ENCODE peak calls at places on chromosomes 7 and 10, in ten cellular contexts. W is GM23338, T is upper lobe of right lung, J is cardiac muscle cell, E is HepG2, G is neuronal stem cell, S is testis, Y is lower lobe of right lung, O is prostate gland, V is bronchial epithelial cell. B is an unnamed sample. For H3K36me3, the result is how much of the 10 kb centered on the place peaks cover.

GRCh38 chr10:49187950-49188761 is at the start of gene TMEM273:
- DNase-seq in W (no peak), T (peak), J (no peak), E (no peak), G (no peak), S (peak), Y (peak), O (no peak), V (no peak), B (no peak)

GRCh38 chr7:3174515-3175318 is 126.3 kb upstream of the SDK1 start:
- DNase-seq in W (no peak), T (no peak), J (no peak), E (no peak), G (no peak), S (peak), Y (peak), O (no peak), V (no peak), B (no peak)

GRCh38 chr10:29329420-29329819 is 40.5 kb downstream of the LYZL1 start:
- DNase-seq in W (no peak), T (no peak), J (no peak), E (peak), G (no peak), S (no peak), Y (no peak), O (no peak), V (no peak), B (no peak)

GRCh38 chr10:116769791-116770190 is 27.4 kb upstream of the HSPA12A start:
- DNase-seq in W (no peak), T (no peak), J (no peak), E (peak), G (no peak), S (no peak), Y (no peak), O (no peak), V (no peak), B (no peak)

GRCh38 chr10:104589431-104589830 is 51.7 kb upstream of the SORCS3 start:
- DNase-seq in W (no peak), T (no peak), J (peak), E (no peak), G (no peak), S (no peak), Y (no peak), O (no peak), V (peak), B (no peak)

GRCh38 chr10:101894742-101895141 is 51.1 kb upstream of the KCNIP2 start:
- DNase-seq in W (no peak), T (no peak), J (no peak), E (peak), G (no peak), S (no peak), Y (no peak), O (no peak), V (no peak), B (no peak)

GRCh38 chr10:32332299-32332750 is 14.6 kb downstream of the EPC1 start:
- DNase-seq in W (no peak), T (no peak), J (no peak), E (no peak), G (no peak), S (peak), Y (no peak), O (no peak), V (peak), B (no peak)

GRCh38 chr10:69360485-69361302 is 56.0 kb downstream of the TACR2 start:
- DNase-seq in W (no peak), T (peak), J (peak), E (no peak), G (no peak), S (peak), Y (peak), O (peak), V (peak), B (peak)

GRCh38 chr7:116772423-116772852 is 89.9 kb upstream of the CAPZA2 start:
- DNase-seq in W (no peak), T (no peak), J (no peak), E (peak), G (no peak), S (no peak), Y (no peak), O (no peak), V (peak), B (no peak)

GRCh38 chr10:114010316-114010715 is 33.4 kb upstream of the ADRB1 start:
- DNase-seq in W (no peak), T (no peak), J (no peak), E (no peak), G (no peak), S (no peak), Y (no peak), O (no peak), V (no peak), B (no peak)

GRCh38 chr10:93075369-93076221 is 1.9 kb downstream of the CYP26A1 start:
- DNase-seq in W (peak), T (no peak), J (no peak), E (no peak), G (no peak), S (no peak), Y (no peak), O (no peak), V (no peak), B (no peak)

GRCh38 chr10:43904831-43905230 is 256.1 kb upstream of the ZNF32 start:
- DNase-seq in W (no peak), T (no peak), J (no peak), E (no peak), G (no peak), S (no peak), Y (no peak), O (no peak), V (no peak), B (no peak)

GRCh38 chr10:78184851-78185692 is 151.4 kb downstream of the RPS24 start:
- DNase-seq in W (no peak), T (no peak), J (no peak), E (no peak), G (no peak), S (no peak), Y (no peak), O (no peak), V (no peak), B (peak)

GRCh38 chr7:132092106-132092505 is 484.2 kb downstream of the PLXNA4 start:
- DNase-seq in W (no peak), T (no peak), J (no peak), E (no peak), G (no peak), S (no peak), Y (no peak), O (no peak), V (no peak), B (no peak)

GRCh38 chr10:59006511-59007306 is 169.7 kb upstream of the PHYHIPL start:
- DNase-seq in W (no peak), T (no peak), J (no peak), E (peak), G (no peak), S (peak), Y (no peak), O (no peak), V (peak), B (peak)

GRCh38 chr10:61786728-61787127 is 114.8 kb upstream of the ARID5B start:
- DNase-seq in W (no peak), T (no peak), J (no peak), E (no peak), G (no peak), S (no peak), Y (no peak), O (peak), V (peak), B (peak)
- H3K4me3 ChIP-seq in W (no peak), T (no peak), J (no peak), E (no peak), G (no peak), S (no peak), Y (no peak), O (no peak), V (no peak), B (no peak)

DNA sequence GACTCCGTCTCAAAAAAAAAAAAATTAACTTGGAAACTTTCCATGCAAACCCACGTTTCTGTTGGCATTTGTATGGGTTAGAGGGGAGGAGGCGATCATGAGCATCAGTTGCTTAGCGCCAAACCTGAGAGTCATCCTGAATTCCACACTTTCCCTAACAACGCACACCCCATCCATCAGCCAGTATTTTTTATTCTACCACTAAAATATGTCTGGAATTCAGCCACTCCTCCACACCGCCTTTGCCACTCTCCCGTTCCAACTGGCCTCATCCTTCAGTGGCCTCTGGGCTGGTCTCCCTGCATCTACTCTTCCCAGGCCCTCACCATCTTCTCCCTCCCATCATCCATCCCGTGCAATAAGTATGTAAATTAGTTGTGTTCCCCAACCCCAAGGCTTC is 4.7 kb upstream of the LMBR1 start:
- DNase-seq in W (peak), T (no peak), J (no peak), E (no peak), G (no peak), S (no peak), Y (no peak), O (no peak), V (peak), B (peak)
- H3K36me3 ChIP-seq in W (under half), T (under half), J (under half), E (under half), G (under half), S (under half), Y (under half), O (under half), V (under half), B (under half)

DNA sequence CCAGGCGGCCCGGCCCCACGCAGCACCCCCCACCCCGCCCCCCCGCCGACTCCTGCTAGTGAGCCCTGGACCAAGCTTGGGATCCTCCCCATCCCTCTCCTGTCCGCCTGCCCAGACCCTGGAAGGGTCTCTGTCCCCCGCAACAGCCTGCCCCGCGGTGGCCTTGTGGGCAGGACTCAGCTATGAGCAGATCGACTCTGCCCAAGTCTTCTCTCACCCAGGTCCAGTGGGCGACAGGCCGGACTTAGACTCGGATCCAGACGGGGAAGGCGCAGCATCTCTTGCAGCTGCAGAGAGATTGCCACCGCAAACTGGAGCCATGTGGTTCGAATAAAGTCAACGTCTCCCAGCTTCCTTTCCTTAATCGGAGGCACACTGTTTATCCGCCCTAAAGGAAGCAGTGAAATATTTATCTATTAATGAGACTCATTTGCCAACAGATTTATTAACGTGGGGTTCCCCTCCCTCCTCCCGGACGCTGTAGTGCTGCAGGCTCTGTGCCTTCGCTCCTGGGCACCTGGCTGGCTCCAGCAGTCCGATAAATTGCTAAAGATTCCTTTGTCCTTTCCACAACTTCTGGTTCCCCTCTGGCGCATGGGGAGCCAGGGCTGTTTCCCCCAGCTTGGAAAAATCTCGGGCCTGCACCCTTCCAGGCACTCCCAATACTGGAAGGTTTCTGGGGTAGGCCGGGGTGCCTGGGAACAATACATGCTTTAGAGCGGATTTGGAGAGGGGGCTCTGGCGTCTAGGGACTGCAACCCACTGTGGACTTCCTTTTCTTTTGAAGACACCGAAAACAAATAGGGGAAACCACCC is 634 bp upstream of the HOXA7 start:
- DNase-seq in W (no peak), T (no peak), J (no peak), E (no peak), G (no peak), S (peak), Y (no peak), O (no peak), V (no peak), B (no peak)
- H3K4me3 ChIP-seq in W (peak), T (peak), J (no peak), E (no peak), G (no peak), S (no peak), Y (peak), O (peak), V (no peak), B (peak)

GRCh38 chr10:3098689-3099088 is 31.3 kb downstream of the PFKP start:
- DNase-seq in W (no peak), T (no peak), J (no peak), E (no peak), G (no peak), S (no peak), Y (no peak), O (no peak), V (no peak), B (no peak)
- H3K36me3 ChIP-seq in W (under half), T (under half), J (under half), E (under half), G (under half), S (under half), Y (under half), O (under half), V (under half), B (under half)

GRCh38 chr10:7488418-7488829 is 77.6 kb upstream of the SFMBT2 start:
- DNase-seq in W (no peak), T (no peak), J (peak), E (peak), G (no peak), S (peak), Y (no peak), O (no peak), V (peak), B (peak)

GRCh38 chr10:7492660-7493046 is 81.8 kb upstream of the SFMBT2 start:
- DNase-seq in W (no peak), T (no peak), J (no peak), E (no peak), G (no peak), S (no peak), Y (no peak), O (no peak), V (no peak), B (no peak)

GRCh38 chr10:7494034-7494433 is 83.2 kb upstream of the SFMBT2 start:
- DNase-seq in W (no peak), T (no peak), J (no peak), E (no peak), G (no peak), S (no peak), Y (no peak), O (no peak), V (no peak), B (no peak)

GRCh38 chr10:7491949-7492659 is 81.3 kb upstream of the SFMBT2 start:
- DNase-seq in W (no peak), T (no peak), J (no peak), E (no peak), G (no peak), S (no peak), Y (no peak), O (no peak), V (no peak), B (no peak)

DNA sequence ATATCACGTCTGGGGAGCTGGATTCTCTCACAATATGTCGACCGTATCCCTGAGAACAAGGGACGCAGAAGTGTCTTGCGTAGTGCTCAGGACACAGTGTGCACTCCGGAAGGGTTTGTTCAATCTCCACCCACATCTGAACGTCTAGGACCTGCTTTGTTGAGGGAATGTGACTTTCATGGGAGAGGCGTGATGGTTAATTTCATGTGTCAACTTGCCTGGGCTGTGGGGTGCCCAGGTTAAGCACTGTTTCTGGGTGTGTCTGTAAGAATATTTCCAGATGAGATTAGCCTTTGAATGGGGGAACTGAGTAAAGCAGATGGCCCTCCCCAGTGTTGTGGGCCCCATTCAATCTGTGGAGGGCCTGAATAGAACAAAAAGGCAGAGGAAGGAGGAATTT is 80.4 kb upstream of the SFMBT2 start:
- DNase-seq in W (no peak), T (no peak), J (no peak), E (no peak), G (no peak), S (no peak), Y (no peak), O (no peak), V (no peak), B (no peak)
- H3K4me3 ChIP-seq in W (no peak), T (no peak), J (no peak), E (no peak), G (no peak), S (no peak), Y (no peak), O (no peak), V (no peak), B (no peak)

DNA sequence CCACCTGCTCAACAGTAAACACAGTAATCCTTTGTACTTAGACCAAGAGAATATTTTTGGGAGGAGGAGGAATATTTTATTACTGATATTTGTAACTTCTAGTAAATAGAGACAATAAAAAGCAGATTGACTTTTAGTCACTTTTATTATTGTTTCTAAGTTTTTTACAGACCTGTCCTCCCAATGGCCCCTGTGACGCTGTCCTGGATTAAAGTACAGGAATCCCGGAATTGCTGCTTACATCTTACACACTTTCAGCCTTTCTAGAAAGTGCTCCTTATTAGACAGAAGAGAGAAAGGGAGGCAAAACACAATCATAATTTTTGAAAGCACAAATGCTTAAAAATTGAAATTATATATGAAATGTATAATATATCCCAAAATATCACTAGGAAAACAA is 86.4 kb upstream of the PRKG1 start:
- DNase-seq in W (no peak), T (no peak), J (no peak), E (no peak), G (no peak), S (no peak), Y (no peak), O (no peak), V (no peak), B (no peak)
- H3K36me3 ChIP-seq in W (under half), T (under half), J (under half), E (under half), G (under half), S (under half), Y (under half), O (under half), V (under half), B (under half)